ENCODE peak calls at places on chromosomes 16 and 17, in nine cellular contexts. H is GM23248, S is mesendoderm, L is heart right ventricle, G is PC-3, T is cardiac muscle cell, Z is HAP-1, U is PC-9, A is pancreas. W is an unnamed sample.

GRCh38 chr17:83013779-83014117 is 65.7 kb upstream of the METRNL start:
- DNase-seq in H (no peak), S (no peak), L (no peak), G (no peak), T (no peak), Z (no peak), U (no peak), A (no peak), W (no peak)

GRCh38 chr16:89565506-89566372 is 5.3 kb downstream of the RPL13 start:
- DNase-seq in H (peak; percentile 71), S (peak; percentile 83), L (no peak), G (peak; percentile 51), T (peak; percentile 53), Z (peak; percentile 40), U (peak; percentile 79), A (peak; percentile 64), W (peak; percentile 65)

GRCh38 chr17:5837055-5837491 is 233.1 kb upstream of the WSCD1 start:
- DNase-seq in H (peak; percentile 50), S (no peak), L (no peak), G (peak; percentile 92), T (peak; percentile 4), Z (no peak), U (peak; percentile 71), A (no peak), W (no peak)

GRCh38 chr17:43176119-43176570 is 5.1 kb downstream of the NBR1 start:
- DNase-seq in H (no peak), S (no peak), L (no peak), G (no peak), T (no peak), Z (no peak), U (no peak), A (no peak), W (no peak)

GRCh38 chr16:85569615-85570212 is 43.4 kb upstream of the GSE1 start:
- DNase-seq in H (peak; percentile 47), S (peak; percentile 88), L (no peak), G (peak; percentile 29), T (peak; percentile 82), Z (no peak), U (no peak), A (peak; percentile 37), W (no peak)

GRCh38 chr17:50559674-50560184 is 786 bp upstream of the CACNA1G start:
- DNase-seq in H (peak; percentile 83), S (peak; percentile 97), L (peak; percentile 43), G (peak; percentile 35), T (peak; percentile 69), Z (peak; percentile 86), U (no peak), A (no peak), W (peak; percentile 97)

GRCh38 chr16:25006504-25007055 is 8.6 kb downstream of the ARHGAP17 start:
- DNase-seq in H (peak; percentile 88), S (no peak), L (no peak), G (no peak), T (peak; percentile 80), Z (no peak), U (peak; percentile 54), A (no peak), W (peak; percentile 35)

GRCh38 chr16:8990445-8990844 is 26.7 kb upstream of the USP7 start:
- DNase-seq in H (no peak), S (no peak), L (no peak), G (no peak), T (no peak), Z (no peak), U (no peak), A (no peak), W (no peak)

GRCh38 chr17:81980752-81981239 is 3.4 kb downstream of the ASPSCR1 start:
- DNase-seq in H (no peak), S (no peak), L (no peak), G (no peak), T (no peak), Z (no peak), U (peak; percentile 87), A (no peak), W (no peak)

GRCh38 chr16:4098496-4098895 is 17.7 kb downstream of the ADCY9 start:
- DNase-seq in H (no peak), S (peak; percentile 11), L (no peak), G (peak; percentile 31), T (peak; percentile 55), Z (no peak), U (no peak), A (no peak), W (no peak)

GRCh38 chr17:27576429-27577123 is 54.4 kb upstream of the LGALS9 start:
- DNase-seq in H (peak; percentile 17), S (peak; percentile 75), L (no peak), G (no peak), T (peak; percentile 45), Z (no peak), U (peak; percentile 48), A (no peak), W (peak; percentile 87)

GRCh38 chr16:56145369-56145768 is 45.9 kb upstream of the GNAO1 start:
- DNase-seq in H (no peak), S (peak; percentile 60), L (no peak), G (no peak), T (no peak), Z (no peak), U (no peak), A (no peak), W (no peak)

GRCh38 chr17:82113422-82113821 is 15.4 kb upstream of the FASN start:
- DNase-seq in H (no peak), S (no peak), L (no peak), G (no peak), T (no peak), Z (no peak), U (no peak), A (no peak), W (no peak)

GRCh38 chr16:89049484-89050118 is 44.1 kb upstream of the ACSF3 start:
- DNase-seq in H (no peak), S (no peak), L (no peak), G (no peak), T (peak; percentile 3), Z (no peak), U (no peak), A (no peak), W (no peak)

GRCh38 chr16:50696575-50697420 is 3.4 kb downstream of the NOD2 start:
- DNase-seq in H (peak; percentile 75), S (no peak), L (peak; percentile 79), G (peak; percentile 42), T (peak; percentile 79), Z (no peak), U (peak; percentile 63), A (no peak), W (no peak)

GRCh38 chr17:80942360-80943345 is 49.0 kb upstream of the CHMP6 start:
- DNase-seq in H (peak; percentile 89), S (no peak), L (peak; percentile 91), G (no peak), T (peak; percentile 94), Z (no peak), U (no peak), A (peak; percentile 37), W (no peak)

GRCh38 chr17:10033449-10033848 is 128.4 kb upstream of the RCVRN start:
- DNase-seq in H (no peak), S (no peak), L (no peak), G (no peak), T (no peak), Z (no peak), U (no peak), A (no peak), W (no peak)

GRCh38 chr17:57677301-57677700 is 67.8 kb downstream of the CCDC182 start:
- DNase-seq in H (no peak), S (no peak), L (no peak), G (no peak), T (no peak), Z (no peak), U (no peak), A (no peak), W (no peak)

GRCh38 chr17:18158022-18158600 is 25.5 kb upstream of the ALKBH5 start:
- DNase-seq in H (peak; percentile 99), S (peak; percentile 97), L (peak; percentile 93), G (peak; percentile 85), T (peak; percentile 96), Z (no peak), U (peak; percentile 69), A (peak; percentile 90), W (peak; percentile 34)

DNA sequence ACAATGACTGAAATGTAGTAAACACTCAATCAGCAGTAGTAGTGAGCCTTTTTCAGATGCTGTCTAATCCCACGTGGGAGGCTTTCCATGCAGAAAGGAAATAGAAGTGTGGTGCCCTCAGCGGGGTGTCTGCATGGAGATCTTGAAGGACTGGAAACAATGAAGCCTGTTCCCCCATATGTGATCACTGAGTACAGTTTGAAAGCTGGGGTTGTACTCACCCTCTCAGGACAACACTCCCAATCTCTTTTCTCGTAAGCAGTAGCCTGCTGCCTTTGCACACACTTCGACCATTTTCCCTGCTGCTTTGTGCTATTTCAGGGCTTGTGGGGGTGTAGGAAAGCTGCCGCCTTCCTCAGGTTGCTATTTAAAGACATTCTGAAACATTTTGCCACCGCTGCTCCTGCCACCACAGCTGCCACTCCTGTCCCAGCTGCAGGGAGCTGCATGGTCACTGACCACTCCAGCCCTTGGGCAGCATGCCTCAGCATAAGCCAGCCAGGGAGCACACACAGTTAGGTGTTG is 40.6 kb upstream of the HAS3 start:
- DNase-seq in H (peak; percentile 20), S (no peak), L (no peak), G (no peak), T (no peak), Z (no peak), U (no peak), A (no peak), W (no peak)
- H3K4me3 ChIP-seq in H (no peak overlapping the region), S (no peak overlapping the region), L (no peak overlapping the region), G (no peak overlapping the region), T (no peak overlapping the region), Z (no peak overlapping the region), U (no peak overlapping the region), A (no peak overlapping the region), W (no peak overlapping the region)

GRCh38 chr16:68273459-68273858 is 9.1 kb downstream of the SLC7A6 start:
- DNase-seq in H (no peak), S (no peak), L (no peak), G (no peak), T (no peak), Z (no peak), U (no peak), A (no peak), W (no peak)
- H3K4me1 ChIP-seq in H (peaks cover 14% of the 10 kb centered on the region), S (peaks cover 3% of the 10 kb centered on the region), L (peaks cover 74% of the 10 kb centered on the region), G (no peaks in the 10 kb centered on the region), T (peaks cover 7% of the 10 kb centered on the region), Z (no peaks in the 10 kb centered on the region), U (peaks cover 11% of the 10 kb centered on the region), A (peaks cover 6% of the 10 kb centered on the region), W (peaks cover 54% of the 10 kb centered on the region)

GRCh38 chr16:31479752-31480151 is 3.2 kb upstream of the SLC5A2 start:
- DNase-seq in H (no peak), S (no peak), L (no peak), G (no peak), T (no peak), Z (no peak), U (no peak), A (no peak), W (no peak)
- H3K27me3 ChIP-seq in H (no peaks in the 10 kb centered on the region), S (peaks cover 3% of the 10 kb centered on the region), L (peaks cover 5% of the 10 kb centered on the region), G (no peaks in the 10 kb centered on the region), T (peaks cover 33% of the 10 kb centered on the region), Z (no peaks in the 10 kb centered on the region), U (peaks cover 4% of the 10 kb centered on the region), A (no peaks in the 10 kb centered on the region), W (no peaks in the 10 kb centered on the region)

DNA sequence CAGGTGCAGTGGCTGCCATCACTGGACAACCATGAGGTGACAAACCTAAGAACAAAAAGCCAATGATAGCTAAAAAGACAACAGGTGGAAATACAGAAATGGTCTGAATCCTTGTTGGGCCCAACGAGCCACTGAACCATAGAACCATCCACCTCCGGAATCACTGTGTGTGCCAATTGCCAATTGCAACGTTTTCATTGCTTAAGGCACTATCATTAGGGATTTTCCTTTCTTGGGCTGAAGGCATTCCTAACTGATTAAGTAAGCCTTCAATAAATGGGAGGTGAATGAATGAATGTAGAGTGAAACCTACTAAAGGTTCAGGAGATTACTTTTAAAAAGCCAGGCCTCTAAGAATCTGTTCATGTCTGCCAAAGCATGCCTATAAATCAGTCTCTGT is 3.6 kb downstream of the USP31 start:
- DNase-seq in H (peak; percentile 76), S (peak; percentile 65), L (no peak), G (peak; percentile 77), T (peak; percentile 62), Z (no peak), U (peak; percentile 63), A (no peak), W (no peak)
- H3K4me3 ChIP-seq in H (no peak overlapping the region), S (no peak overlapping the region), L (no peak overlapping the region), G (peak overlapping the region; percentile 38), T (no peak overlapping the region), Z (no peak overlapping the region), U (no peak overlapping the region), A (no peak overlapping the region), W (no peak overlapping the region)